ENCODE peak calls at places on chromosomes 1 and 21, in ten cellular contexts. J, M, S, G, C, K, I, X, O and B are unnamed samples.

GRCh38 chr1:198001776-198002408 is 84.7 kb downstream of the LHX9 start:
- DNase-seq in J (no peak), M (no peak), S (no peak), G (no peak), C (no peak), K (no peak), I (no peak), X (no peak), O (no peak), B (no peak)

GRCh38 chr1:94757931-94758330 is 62.2 kb upstream of the SLC44A3 start:
- DNase-seq in J (no peak), M (peak; percentile 59), S (no peak), G (peak; percentile 28), C (no peak), K (no peak), I (peak; percentile 91), X (peak; percentile 29), O (no peak), B (no peak)

GRCh38 chr21:15297829-15298228 is 233.0 kb upstream of the NRIP1 start:
- DNase-seq in J (no peak), M (no peak), S (no peak), G (no peak), C (no peak), K (no peak), I (no peak), X (no peak), O (no peak), B (no peak)

GRCh38 chr1:35924838-35925237 is 6.1 kb upstream of the AGO3 start:
- DNase-seq in J (no peak), M (no peak), S (no peak), G (no peak), C (no peak), K (no peak), I (no peak), X (no peak), O (no peak), B (no peak)

GRCh38 chr21:31334648-31335121 is 9.4 kb downstream of the TIAM1 start:
- DNase-seq in J (peak; percentile 59), M (peak; percentile 63), S (no peak), G (no peak), C (no peak), K (no peak), I (no peak), X (no peak), O (no peak), B (no peak)

GRCh38 chr1:70979879-70980278 is 67.7 kb downstream of the PTGER3 start:
- DNase-seq in J (no peak), M (no peak), S (no peak), G (no peak), C (no peak), K (no peak), I (no peak), X (no peak), O (no peak), B (no peak)

GRCh38 chr1:222620566-222620965 is 2.7 kb downstream of the MIA3 start:
- DNase-seq in J (no peak), M (no peak), S (no peak), G (no peak), C (no peak), K (no peak), I (no peak), X (no peak), O (no peak), B (no peak)

GRCh38 chr1:172670791-172671190 is 11.9 kb downstream of the FASLG start:
- DNase-seq in J (no peak), M (no peak), S (no peak), G (no peak), C (no peak), K (no peak), I (no peak), X (no peak), O (no peak), B (no peak)

GRCh38 chr1:65558215-65558614 is 137.7 kb downstream of the LEPR start:
- DNase-seq in J (no peak), M (no peak), S (no peak), G (no peak), C (no peak), K (no peak), I (peak; percentile 38), X (no peak), O (no peak), B (no peak)

GRCh38 chr1:27526569-27527222 is 36.7 kb upstream of the WASF2 start:
- DNase-seq in J (no peak), M (no peak), S (no peak), G (no peak), C (no peak), K (no peak), I (no peak), X (no peak), O (no peak), B (peak; percentile 48)

DNA sequence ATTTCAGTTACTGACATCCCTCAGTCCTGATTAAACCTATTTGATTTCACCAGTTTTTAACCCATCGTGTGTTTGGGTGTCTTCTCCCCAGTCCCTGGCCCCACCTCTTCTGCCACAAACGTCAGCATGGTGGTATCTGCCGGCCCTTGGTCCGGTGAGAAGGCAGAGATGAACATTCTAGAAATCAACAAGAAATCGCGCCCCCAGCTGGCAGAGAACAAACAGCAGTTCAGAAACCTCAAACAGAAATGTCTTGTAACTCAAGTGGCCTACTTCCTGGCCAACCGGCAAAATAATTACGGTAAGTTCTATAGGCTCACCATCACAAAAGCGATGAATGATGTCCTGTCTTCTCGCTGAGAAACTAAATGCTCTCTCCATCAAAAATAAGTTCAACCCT is 28.7 kb downstream of the NBPF3 start:
- DNase-seq in J (peak; percentile 33), M (peak; percentile 23), S (peak; percentile 33), G (peak; percentile 35), C (no peak), K (no peak), I (peak; percentile 56), X (no peak), O (no peak), B (no peak)
- TF ChIP-seq CTCF in J (no peak), M (peak; percentile 43), S (peak; percentile 19), G (peak; percentile 29), C (no peak), K (no peak), I (peak; percentile 50), X (no peak), O (no peak), B (peak; percentile 39)

DNA sequence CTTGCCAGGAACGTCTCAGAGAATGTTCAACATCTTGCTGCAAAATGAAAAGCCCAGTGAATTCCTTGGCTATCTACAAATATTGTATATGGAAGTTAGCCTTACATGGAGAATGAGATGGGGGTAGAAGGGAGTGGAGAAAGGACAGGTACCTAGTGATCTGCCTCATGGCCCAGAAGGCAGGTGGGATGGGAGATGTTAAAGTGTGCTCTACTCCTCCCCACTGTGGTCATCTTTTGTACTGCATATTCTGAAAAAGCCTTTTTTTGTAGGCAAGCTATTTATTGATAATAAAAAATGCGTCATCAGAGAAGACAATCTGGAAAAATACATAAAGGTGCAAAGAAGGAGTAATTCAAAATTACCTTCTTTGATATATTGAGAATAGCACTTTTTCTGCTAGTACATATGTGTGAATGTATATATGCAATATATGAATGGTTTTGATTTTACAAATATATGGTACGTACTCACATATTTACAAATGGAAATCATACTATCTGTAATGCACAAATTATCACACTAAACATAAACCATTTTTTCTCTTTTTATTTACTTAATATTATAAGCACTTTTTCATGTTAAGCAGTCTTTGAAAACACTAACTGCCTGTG is 19.1 kb upstream of the SLC5A9 start:
- DNase-seq in J (no peak), M (no peak), S (peak; percentile 20), G (peak; percentile 23), C (no peak), K (peak; percentile 50), I (peak; percentile 50), X (no peak), O (no peak), B (no peak)
- TF ChIP-seq CTCF in J (peak; percentile 55), M (peak; percentile 65), S (peak; percentile 32), G (peak; percentile 76), C (peak; percentile 64), K (peak; percentile 50), I (peak; percentile 69), X (peak; percentile 22), O (peak; percentile 50), B (peak; percentile 81)

GRCh38 chr21:38401527-38401926 is 96.8 kb downstream of the ERG start:
- DNase-seq in J (no peak), M (no peak), S (no peak), G (no peak), C (no peak), K (no peak), I (no peak), X (no peak), O (no peak), B (no peak)

GRCh38 chr21:38400195-38400695 is 98.0 kb downstream of the ERG start:
- DNase-seq in J (no peak), M (no peak), S (no peak), G (no peak), C (no peak), K (no peak), I (no peak), X (no peak), O (no peak), B (no peak)

GRCh38 chr21:38402291-38402690 is 96.0 kb downstream of the ERG start:
- DNase-seq in J (no peak), M (no peak), S (no peak), G (no peak), C (no peak), K (no peak), I (no peak), X (no peak), O (no peak), B (no peak)

GRCh38 chr21:38402795-38403194 is 95.5 kb downstream of the ERG start:
- DNase-seq in J (no peak), M (no peak), S (no peak), G (no peak), C (no peak), K (no peak), I (no peak), X (no peak), O (no peak), B (no peak)

DNA sequence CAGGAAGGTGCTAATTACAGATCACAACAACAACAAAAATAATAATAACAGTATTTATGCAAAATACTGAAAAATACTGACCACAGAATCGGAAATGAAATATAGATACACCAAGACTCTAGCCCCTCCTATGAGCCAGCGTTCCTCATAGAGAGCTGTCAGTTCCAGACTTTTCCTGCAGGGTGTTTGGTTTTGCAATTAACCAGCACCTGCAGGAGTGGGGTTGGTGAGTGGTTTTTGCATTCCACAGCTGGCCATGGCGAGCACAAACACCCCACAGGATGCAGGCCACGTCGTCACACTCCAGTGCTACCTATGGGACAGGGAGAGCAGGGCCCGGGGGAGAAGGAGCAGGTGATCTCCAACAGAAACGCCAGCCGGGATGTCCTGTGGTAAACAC is 94.1 kb downstream of the ERG start:
- DNase-seq in J (no peak), M (no peak), S (no peak), G (no peak), C (no peak), K (no peak), I (no peak), X (no peak), O (no peak), B (no peak)
- TF ChIP-seq CTCF in J (no peak), M (no peak), S (no peak), G (no peak), C (no peak), K (no peak), I (no peak), X (no peak), O (no peak), B (no peak)

DNA sequence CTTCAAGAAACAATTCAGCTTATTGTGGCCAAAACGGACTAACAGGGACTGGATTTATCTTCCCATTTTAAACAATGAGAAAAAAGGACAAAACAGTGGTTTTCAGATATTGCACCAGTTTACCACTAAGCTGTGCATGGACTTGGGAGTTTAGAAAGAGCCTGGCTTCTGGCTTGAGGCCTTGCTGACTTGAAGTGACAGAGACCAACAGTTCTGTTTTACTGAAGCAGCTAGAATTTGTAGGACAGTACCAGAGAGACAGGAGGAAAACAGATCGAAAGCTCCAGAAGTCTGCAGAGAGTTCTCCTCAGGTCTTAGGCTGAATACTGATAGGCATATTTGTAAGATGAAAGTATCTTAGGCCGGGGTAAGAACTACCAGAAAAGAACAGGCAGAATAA is 20.5 kb downstream of the FCRL4 start:
- DNase-seq in J (no peak), M (no peak), S (no peak), G (no peak), C (no peak), K (no peak), I (no peak), X (no peak), O (no peak), B (no peak)
- TF ChIP-seq CTCF in J (no peak), M (no peak), S (no peak), G (no peak), C (no peak), K (no peak), I (no peak), X (no peak), O (no peak), B (no peak)